ENCODE peak calls at places on chromosomes 12 and 14, in nine cellular contexts. O is A549, Z is tibial nerve, H is GM12892, T is Peyer's patch, X is body of pancreas, W is uterus, C is heart left ventricle, M is breast epithelium. V is an unnamed sample.

GRCh38 chr14:49687942-49688700 is at the start of gene POLE2:
- DNase-seq in O (peak; percentile 84), Z (peak; percentile 40), H (peak; percentile 74), T (peak; percentile 88), X (peak; percentile 73), W (peak; percentile 56), C (peak; percentile 77), M (peak; percentile 66), V (peak; percentile 25)

GRCh38 chr12:57983150-57983857 is 41.9 kb downstream of the ATP23 start:
- DNase-seq in O (peak; percentile 68), Z (no peak), H (no peak), T (no peak), X (peak; percentile 19), W (no peak), C (peak; percentile 13), M (no peak), V (no peak)

GRCh38 chr12:76030378-76031080 is 1.0 kb downstream of the PHLDA1 start:
- DNase-seq in O (peak; percentile 70), Z (no peak), H (peak; percentile 29), T (peak; percentile 57), X (peak; percentile 34), W (peak; percentile 37), C (peak; percentile 46), M (no peak), V (no peak)

GRCh38 chr12:104985206-104985605 is 910 bp upstream of the NOPCHAP1 start:
- DNase-seq in O (peak; percentile 29), Z (no peak), H (no peak), T (no peak), X (no peak), W (no peak), C (no peak), M (no peak), V (no peak)

GRCh38 chr12:125065753-125066570 is 727 bp downstream of the AACS start:
- DNase-seq in O (no peak), Z (no peak), H (no peak), T (no peak), X (no peak), W (no peak), C (no peak), M (no peak), V (no peak)

GRCh38 chr12:27674989-27675388 is 21.3 kb upstream of the REP15 start:
- DNase-seq in O (no peak), Z (no peak), H (no peak), T (no peak), X (no peak), W (no peak), C (no peak), M (no peak), V (no peak)

GRCh38 chr14:105198588-105198987 is 17.5 kb upstream of the NUDT14 start:
- DNase-seq in O (no peak), Z (no peak), H (no peak), T (no peak), X (no peak), W (no peak), C (no peak), M (no peak), V (no peak)

GRCh38 chr12:130621696-130622298 is 94.3 kb downstream of the RIMBP2 start:
- DNase-seq in O (no peak), Z (no peak), H (no peak), T (no peak), X (no peak), W (no peak), C (no peak), M (no peak), V (no peak)

GRCh38 chr12:132710422-132711168 is at the start of gene PGAM5:
- DNase-seq in O (peak; percentile 90), Z (peak; percentile 25), H (peak; percentile 91), T (peak; percentile 96), X (peak; percentile 90), W (peak; percentile 54), C (peak; percentile 80), M (peak; percentile 80), V (peak; percentile 95)
- TF ChIP-seq POLR2A in O (peak; percentile 96), Z (peak; percentile 22), H (peak; percentile 91), T (peak; percentile 82), X (peak; percentile 57), W (peak; percentile 61), C (no peak), M (no peak), V (peak; percentile 92)

GRCh38 chr12:4604684-4605193 is 42.7 kb downstream of the DYRK4 start:
- DNase-seq in O (peak; percentile 93), Z (peak; percentile 42), H (peak; percentile 50), T (peak; percentile 92), X (peak; percentile 84), W (peak; percentile 79), C (peak; percentile 76), M (peak; percentile 78), V (peak; percentile 60)
- TF ChIP-seq POLR2A in O (peak; percentile 67), Z (no peak), H (peak; percentile 64), T (peak; percentile 31), X (no peak), W (no peak), C (no peak), M (no peak), V (peak; percentile 50)

GRCh38 chr14:52119030-52119429 is 50.2 kb upstream of the NID2 start:
- DNase-seq in O (no peak), Z (peak; percentile 35), H (no peak), T (no peak), X (peak; percentile 62), W (no peak), C (no peak), M (no peak), V (no peak)
- TF ChIP-seq POLR2A in O (no peak), Z (no peak), H (no peak), T (no peak), X (no peak), W (no peak), C (no peak), M (no peak), V (no peak)

GRCh38 chr12:14654416-14654815 is 42.0 kb downstream of the GUCY2C start:
- DNase-seq in O (no peak), Z (no peak), H (no peak), T (no peak), X (no peak), W (no peak), C (no peak), M (no peak), V (no peak)
- TF ChIP-seq POLR2A in O (no peak), Z (no peak), H (no peak), T (no peak), X (no peak), W (no peak), C (no peak), M (no peak), V (no peak)

GRCh38 chr12:70576341-70577282 is 60.6 kb downstream of the PTPRB start:
- DNase-seq in O (peak; percentile 75), Z (no peak), H (no peak), T (no peak), X (no peak), W (no peak), C (peak; percentile 9), M (no peak), V (peak; percentile 32)
- TF ChIP-seq POLR2A in O (no peak), Z (no peak), H (no peak), T (no peak), X (no peak), W (no peak), C (no peak), M (no peak), V (no peak)

GRCh38 chr12:128810182-128811127 is 13.3 kb downstream of the SLC15A4 start:
- DNase-seq in O (no peak), Z (no peak), H (no peak), T (peak; percentile 76), X (peak; percentile 11), W (no peak), C (peak; percentile 65), M (no peak), V (no peak)

GRCh38 chr12:128808651-128809050 is 15.1 kb downstream of the SLC15A4 start:
- DNase-seq in O (no peak), Z (no peak), H (no peak), T (no peak), X (no peak), W (no peak), C (no peak), M (no peak), V (no peak)

GRCh38 chr12:128804762-128805161 is 19.0 kb downstream of the SLC15A4 start:
- DNase-seq in O (no peak), Z (no peak), H (no peak), T (no peak), X (no peak), W (no peak), C (no peak), M (no peak), V (no peak)

GRCh38 chr12:128806573-128806972 is 17.2 kb downstream of the SLC15A4 start:
- DNase-seq in O (no peak), Z (no peak), H (no peak), T (no peak), X (peak; percentile 2), W (no peak), C (no peak), M (no peak), V (no peak)

DNA sequence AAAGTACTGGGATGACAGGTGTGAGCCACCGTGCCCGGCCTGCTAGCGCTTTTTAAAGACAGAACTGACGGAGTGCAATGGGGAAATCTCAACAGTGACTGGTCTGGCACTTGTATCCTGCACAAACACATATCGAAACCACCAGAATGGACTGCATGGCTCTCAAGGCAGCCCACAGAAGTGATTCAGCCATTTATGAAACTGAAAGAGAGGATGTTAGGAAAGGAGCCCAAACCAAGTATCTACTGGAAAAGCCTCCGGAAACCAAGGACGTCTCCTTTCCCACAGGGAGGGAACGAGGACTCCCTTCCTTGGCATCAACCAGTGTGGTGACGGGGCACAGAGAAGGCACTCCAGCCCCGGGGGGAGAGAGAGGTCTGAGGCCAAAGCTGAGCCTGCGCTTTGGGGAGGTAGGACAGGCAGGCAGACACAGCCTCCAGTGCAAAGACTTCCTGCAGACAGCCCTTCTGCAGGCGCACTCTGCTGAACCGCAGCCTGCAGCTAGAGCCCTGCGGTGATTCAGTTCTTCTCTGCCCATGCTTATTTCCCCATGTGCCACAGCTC is 16.5 kb downstream of the SLC15A4 start:
- DNase-seq in O (no peak), Z (no peak), H (no peak), T (peak; percentile 45), X (peak; percentile 9), W (no peak), C (no peak), M (peak; percentile 25), V (no peak)
- TF ChIP-seq POLR2A in O (no peak), Z (no peak), H (no peak), T (no peak), X (no peak), W (no peak), C (no peak), M (no peak), V (no peak)

GRCh38 chr12:54296393-54297121 is 4.3 kb downstream of the NFE2 start:
- DNase-seq in O (no peak), Z (no peak), H (no peak), T (no peak), X (no peak), W (no peak), C (no peak), M (no peak), V (no peak)
- TF ChIP-seq POLR2A in O (no peak), Z (no peak), H (no peak), T (no peak), X (no peak), W (no peak), C (no peak), M (no peak), V (no peak)

V was measured in H54.